ENCODE peak calls at places on chromosome 12, in five cellular contexts. Q, O, F, V and Y are unnamed samples.

GRCh38 chr12:12046401-12046800 is 24.3 kb upstream of the BCL2L14 start:
- DNase-seq in Q (no peak), O (no peak), F (no peak), V (no peak), Y (no peak)

GRCh38 chr12:53869500-53869899 is 69.1 kb upstream of the HOXC13 start:
- DNase-seq in Q (no peak), O (no peak), F (no peak), V (no peak), Y (peak)

GRCh38 chr12:65464930-65465329 is 186.4 kb downstream of the MSRB3 start:
- DNase-seq in Q (no peak), O (no peak), F (no peak), V (peak), Y (peak)

GRCh38 chr12:80912906-80913769 is 24.6 kb downstream of the LIN7A start:
- DNase-seq in Q (no peak), O (no peak), F (no peak), V (no peak), Y (no peak)

GRCh38 chr12:58809064-58809607 is 111.2 kb downstream of the LRIG3 start:
- DNase-seq in Q (no peak), O (no peak), F (no peak), V (peak), Y (no peak)

GRCh38 chr12:93279849-93280412 is 97.8 kb upstream of the NUDT4 start:
- DNase-seq in Q (no peak), O (no peak), F (peak), V (no peak), Y (no peak)

GRCh38 chr12:51869931-51870330 is 18.0 kb upstream of the ANKRD33 start:
- DNase-seq in Q (no peak), O (no peak), F (no peak), V (no peak), Y (no peak)

GRCh38 chr12:5758347-5758746 is 186.7 kb downstream of the ANO2 start:
- DNase-seq in Q (no peak), O (no peak), F (no peak), V (no peak), Y (no peak)

GRCh38 chr12:121857322-121858246 is 1.1 kb downstream of the HPD start:
- DNase-seq in Q (no peak), O (no peak), F (no peak), V (no peak), Y (no peak)

GRCh38 chr12:15435597-15435996 is 113.3 kb downstream of the PTPRO start:
- DNase-seq in Q (no peak), O (no peak), F (no peak), V (peak), Y (no peak)

GRCh38 chr12:61137677-61138380 is 1122.4 kb upstream of the USP15 start:
- DNase-seq in Q (no peak), O (no peak), F (no peak), V (no peak), Y (no peak)

GRCh38 chr12:119990382-119990874 is 1.4 kb downstream of the BICDL1 start:
- DNase-seq in Q (no peak), O (no peak), F (no peak), V (no peak), Y (no peak)

GRCh38 chr12:97181571-97182265 is 274.7 kb downstream of the NEDD1 start:
- DNase-seq in Q (no peak), O (no peak), F (no peak), V (no peak), Y (no peak)

GRCh38 chr12:50765325-50765911 is 1.5 kb downstream of the ATF1 start:
- DNase-seq in Q (peak), O (no peak), F (peak), V (peak), Y (peak)

GRCh38 chr12:1855241-1855640 is 34.9 kb downstream of the LRTM2 start:
- DNase-seq in Q (no peak), O (no peak), F (no peak), V (no peak), Y (peak)

GRCh38 chr12:62934799-62935674 is at the start of gene PPM1H:
- DNase-seq in Q (peak), O (peak), F (peak), V (peak), Y (peak)

GRCh38 chr12:122978507-122978955 is 1.9 kb upstream of the ARL6IP4 start:
- DNase-seq in Q (no peak), O (no peak), F (no peak), V (no peak), Y (no peak)

GRCh38 chr12:27469161-27469560 is 22.6 kb downstream of the SMCO2 start:
- DNase-seq in Q (no peak), O (no peak), F (no peak), V (no peak), Y (no peak)

GRCh38 chr12:55972906-55973597 is 826 bp upstream of the RAB5B start:
- DNase-seq in Q (no peak), O (no peak), F (no peak), V (no peak), Y (no peak)

GRCh38 chr12:132061641-132062430 is 82.3 kb downstream of the DDX51 start:
- DNase-seq in Q (no peak), O (no peak), F (no peak), V (no peak), Y (no peak)